ENCODE peak calls at places on chromosomes 13 and 19, in four cellular contexts. U is neural progenitor cell, F is NCI-H1417 treated with DMSO at 0.1 percent for 48 hours, I is NCI-H345. L is an unnamed sample.

GRCh38 chr19:35000647-35001501 is 751 bp downstream of the GRAMD1A start:
- DNase-seq in U (peak), F (no peak), I (peak), L (no peak)

GRCh38 chr13:42041684-42042035 is 6.8 kb upstream of the DGKH start:
- DNase-seq in F (no peak), I (peak), U (peak), L (no peak)

GRCh38 chr19:50779504-50780457 is 9.5 kb downstream of the GPR32 start:
- DNase-seq in U (no peak), F (no peak), I (no peak), L (no peak)

GRCh38 chr19:46824887-46825730 is 25.5 kb downstream of the AP2S1 start:
- DNase-seq in F (no peak), U (no peak), I (no peak), L (no peak)

GRCh38 chr19:43406297-43406696 is 8.4 kb upstream of the TEX101 start:
- DNase-seq in I (no peak), F (no peak), U (peak), L (no peak)

GRCh38 chr19:10551698-10552301 is 8.1 kb downstream of the ATG4D start:
- DNase-seq in F (no peak), I (no peak), U (no peak), L (no peak)

GRCh38 chr19:41323023-41323422 is 13.1 kb downstream of the CCDC97 start:
- DNase-seq in U (no peak), I (no peak), F (no peak), L (no peak)

GRCh38 chr19:28940751-28941500 is 272.0 kb downstream of the UQCRFS1 start:
- DNase-seq in I (no peak), F (no peak), U (no peak), L (no peak)

GRCh38 chr19:9061879-9062278 is 25.0 kb upstream of the OR1M1 start:
- DNase-seq in I (no peak), U (no peak), F (no peak), L (no peak)

GRCh38 chr19:35116085-35116801 is 620 bp downstream of the FXYD3 start:
- DNase-seq in U (no peak), F (no peak), I (peak), L (no peak)

GRCh38 chr13:75480691-75481175 is 1.2 kb downstream of the TBC1D4 start:
- DNase-seq in F (peak), I (peak), U (peak), L (peak)

GRCh38 chr19:2038284-2039081 is 12.6 kb downstream of the MKNK2 start:
- DNase-seq in F (no peak), U (no peak), I (no peak), L (no peak)

GRCh38 chr19:10289836-10290438 is at the start of gene ICAM5:
- DNase-seq in I (peak), U (no peak), F (no peak), L (no peak)

GRCh38 chr19:54439174-54439851 is 9.7 kb upstream of the LENG8 start:
- DNase-seq in I (no peak), F (no peak), U (peak), L (no peak)

GRCh38 chr13:51935326-51936171 is 73.8 kb downstream of the CCDC70 start:
- DNase-seq in F (no peak), U (peak), I (no peak), L (no peak)

GRCh38 chr19:49150106-49150943 is 4.9 kb downstream of the HRC start:
- DNase-seq in F (peak), I (peak), U (peak), L (no peak)

GRCh38 chr13:21152251-21152899 is 24.0 kb downstream of the SKA3 start:
- DNase-seq in F (no peak), U (peak), I (no peak), L (no peak)

GRCh38 chr13:78604782-78605611 is 1.6 kb upstream of the POU4F1 start:
- DNase-seq in I (peak), U (peak), F (no peak), L (no peak)

GRCh38 chr19:41554902-41555301 is 21.1 kb upstream of the CEACAM21 start:
- DNase-seq in I (no peak), U (no peak), F (no peak), L (no peak)

GRCh38 chr13:60009300-60010248 is 154.2 kb downstream of the DIAPH3 start:
- DNase-seq in U (no peak), F (no peak), I (peak), L (no peak)

GRCh38 chr13:106570354-106570822 is 2.5 kb upstream of the ARGLU1 start:
- DNase-seq in U (peak), I (no peak), F (no peak), L (peak)

GRCh38 chr19:49983645-49984229 is 22.8 kb upstream of the SIGLEC11 start:
- DNase-seq in F (no peak), U (peak), I (peak), L (no peak)

GRCh38 chr13:40762849-40763248 is 8.1 kb downstream of the MRPS31 start:
- DNase-seq in I (no peak), F (no peak), U (no peak), L (no peak)

GRCh38 chr13:90238433-90238832 is 1109.1 kb upstream of the MIR17HG start:
- DNase-seq in F (no peak), U (peak), I (no peak), L (peak)

GRCh38 chr19:19214892-19215291 is 3.1 kb downstream of the NCAN start:
- DNase-seq in I (no peak), U (peak), F (no peak), L (no peak)

GRCh38 chr13:29059837-29060236 is 239.7 kb downstream of the MTUS2 start:
- DNase-seq in I (peak), F (no peak), U (no peak), L (no peak)

GRCh38 chr13:49502954-49503353 is 7.2 kb downstream of the PHF11 start:
- DNase-seq in I (no peak), U (no peak), F (no peak), L (no peak)

GRCh38 chr19:31135841-31136240 is 213.4 kb downstream of the TSHZ3 start:
- DNase-seq in U (no peak), I (no peak), F (no peak), L (peak)

GRCh38 chr13:82597737-82598136 is 1284.5 kb downstream of the SLITRK1 start:
- DNase-seq in U (peak), I (no peak), F (no peak), L (no peak)

GRCh38 chr13:28494861-28495585 is at the start of gene FLT1:
- DNase-seq in F (no peak), U (peak), I (peak), L (no peak)

GRCh38 chr19:20660473-20660872 is 898 bp downstream of the ZNF626 start:
- DNase-seq in I (no peak), U (peak), F (no peak), L (no peak)

GRCh38 chr13:49303533-49304252 is 56.0 kb downstream of the CDADC1 start:
- DNase-seq in F (no peak), I (no peak), U (no peak), L (no peak)

GRCh38 chr19:23946569-23946968 is 31.9 kb downstream of the ZNF726 start:
- DNase-seq in F (no peak), I (no peak), U (no peak), L (no peak)

GRCh38 chr13:53200075-53200474 is 171.5 kb downstream of the OLFM4 start:
- DNase-seq in F (no peak), I (no peak), U (no peak), L (no peak)

L was measured in epithelial cell of prostate.